ENCODE peak calls at places on chromosomes 3 and 15, in four cellular contexts. M is tibial artery, X is endothelial cell of umbilical vein, H is WERI-Rb-1. P is an unnamed sample. For H3K36me3 and H3K27me3, the result is how much of the 10 kb centered on the place peaks cover.

GRCh38 chr3:34012102-34012461 is 213.7 kb downstream of the PDCD6IP start:
- DNase-seq in M (no peak), X (peak), H (peak), P (peak)

GRCh38 chr3:173986861-173987410 is 589.4 kb downstream of the NLGN1 start:
- DNase-seq in M (no peak), X (no peak), H (no peak), P (no peak)

GRCh38 chr3:48199117-48199516 is 10.9 kb upstream of the CDC25A start:
- DNase-seq in M (no peak), X (no peak), H (no peak), P (no peak)

GRCh38 chr3:51712511-51712931 is 5.7 kb downstream of the GRM2 start:
- DNase-seq in M (peak), X (no peak), H (no peak), P (no peak)

GRCh38 chr3:24495334-24495994 is 814 bp upstream of the THRB start:
- DNase-seq in M (peak), X (no peak), H (peak), P (no peak)

GRCh38 chr3:111244760-111245159 is 173.1 kb downstream of the NECTIN3 start:
- DNase-seq in M (no peak), X (no peak), H (no peak), P (no peak)

GRCh38 chr3:81451611-81452010 is 309.8 kb downstream of the GBE1 start:
- DNase-seq in M (no peak), X (peak), H (no peak), P (no peak)

GRCh38 chr3:4754180-4755086 is 224.8 kb upstream of the BHLHE40 start:
- DNase-seq in M (no peak), X (no peak), H (no peak), P (no peak)

GRCh38 chr3:73609655-73610054 is 15.1 kb downstream of the PDZRN3 start:
- DNase-seq in M (no peak), X (no peak), H (no peak), P (no peak)

GRCh38 chr3:32975891-32976290 is 24.4 kb downstream of the CCR4 start:
- DNase-seq in M (no peak), X (no peak), H (no peak), P (no peak)

GRCh38 chr3:49377483-49377882 is 19.3 kb upstream of the GPX1 start:
- DNase-seq in M (no peak), X (no peak), H (no peak), P (no peak)

GRCh38 chr3:195059006-195059350 is 212.0 kb downstream of the XXYLT1 start:
- DNase-seq in M (no peak), X (peak), H (no peak), P (no peak)

GRCh38 chr3:194945508-194945907 is 259.8 kb downstream of the FAM43A start:
- DNase-seq in M (no peak), X (no peak), H (no peak), P (no peak)

GRCh38 chr15:61118885-61119284 is 110.2 kb downstream of the RORA start:
- DNase-seq in M (no peak), X (no peak), H (no peak), P (no peak)

GRCh38 chr3:130892759-130893239 is 1.1 kb upstream of the ATP2C1 start:
- DNase-seq in M (peak), X (no peak), H (peak), P (peak)

GRCh38 chr3:154098396-154098795 is 22.8 kb upstream of the ARHGEF26 start:
- DNase-seq in M (no peak), X (no peak), H (no peak), P (no peak)

DNA sequence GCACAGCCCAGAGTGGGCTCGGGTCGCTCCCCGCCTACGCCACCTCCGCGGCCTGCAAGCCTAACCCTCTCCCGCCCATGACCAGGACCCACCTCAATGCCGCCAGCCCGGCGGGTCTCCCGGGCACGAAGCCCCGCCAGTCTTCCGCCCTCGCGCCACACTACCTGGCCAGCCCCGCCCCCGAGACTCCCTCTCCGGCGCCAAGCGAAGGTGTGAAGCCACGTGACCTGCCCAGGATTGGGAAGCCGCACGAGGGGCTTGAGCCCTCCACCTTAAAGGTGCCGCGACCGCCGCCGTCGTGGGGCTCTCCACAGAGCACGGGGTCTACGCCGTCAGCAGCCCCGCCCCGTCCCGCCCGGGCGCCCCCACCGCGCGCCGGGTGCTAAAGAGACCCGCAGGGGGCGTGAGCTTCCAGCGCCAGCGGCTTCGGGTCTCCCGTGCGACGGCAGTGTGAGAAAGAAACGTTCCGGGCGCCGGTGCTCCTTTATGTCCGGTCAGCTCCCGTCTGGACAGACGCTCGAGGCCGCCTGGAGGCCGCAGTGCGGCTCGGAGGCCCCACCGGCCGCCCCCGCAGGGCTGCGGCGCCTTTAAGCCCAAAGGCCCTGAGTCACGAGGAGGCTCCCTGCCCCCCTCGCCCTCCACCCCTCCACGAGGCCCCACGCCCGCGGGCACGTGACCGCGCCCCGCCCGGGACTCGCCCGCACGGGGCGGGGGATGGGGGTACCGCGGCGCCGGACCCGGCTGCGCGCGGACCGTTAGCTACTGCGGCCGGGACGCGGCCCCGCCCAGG is at the start of gene CPEB1:
- DNase-seq in M (peak), X (no peak), H (peak), P (no peak)
- TF ChIP-seq CTCF in M (peak), X (no peak), H (peak), P (no peak)

DNA sequence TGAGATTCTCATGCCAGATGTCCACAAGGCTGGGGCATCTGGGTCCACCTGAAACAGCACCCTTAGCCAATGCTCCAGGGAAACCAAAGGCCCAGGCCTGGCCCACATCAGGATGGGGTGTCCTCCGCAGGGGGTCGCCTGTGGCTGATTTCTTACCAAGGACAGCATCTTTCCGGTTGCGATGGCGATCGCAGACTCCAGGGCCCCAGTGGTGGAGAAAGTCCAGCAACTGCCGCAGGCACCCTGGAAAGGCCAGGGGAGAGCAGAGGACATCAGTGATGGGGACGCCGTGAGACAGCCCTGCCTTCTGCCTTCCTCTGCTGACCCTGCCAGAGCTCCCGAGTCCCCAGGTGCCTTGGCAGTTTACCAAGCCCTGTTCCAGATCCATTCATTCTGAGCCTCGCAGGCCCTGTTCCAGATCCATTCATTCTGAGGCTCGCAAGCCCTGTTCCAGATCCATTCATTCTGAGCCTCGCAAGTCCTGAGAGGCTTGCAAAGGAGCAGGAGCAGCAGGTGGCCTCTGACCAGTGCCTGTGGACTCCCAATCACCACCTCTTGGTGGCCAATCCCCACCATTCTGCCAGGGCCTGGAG is 12.5 kb downstream of the CTSH start:
- DNase-seq in M (no peak), X (no peak), H (no peak), P (no peak)
- H3K36me3 ChIP-seq in M (under half), X (under half), H (under half), P (under half)

GRCh38 chr3:10532939-10533730 is 27.7 kb upstream of the ATP2B2 start:
- DNase-seq in M (no peak), X (no peak), H (no peak), P (no peak)
- H3K27me3 ChIP-seq in M (under half), X (under half), H (under half), P (under half)

DNA sequence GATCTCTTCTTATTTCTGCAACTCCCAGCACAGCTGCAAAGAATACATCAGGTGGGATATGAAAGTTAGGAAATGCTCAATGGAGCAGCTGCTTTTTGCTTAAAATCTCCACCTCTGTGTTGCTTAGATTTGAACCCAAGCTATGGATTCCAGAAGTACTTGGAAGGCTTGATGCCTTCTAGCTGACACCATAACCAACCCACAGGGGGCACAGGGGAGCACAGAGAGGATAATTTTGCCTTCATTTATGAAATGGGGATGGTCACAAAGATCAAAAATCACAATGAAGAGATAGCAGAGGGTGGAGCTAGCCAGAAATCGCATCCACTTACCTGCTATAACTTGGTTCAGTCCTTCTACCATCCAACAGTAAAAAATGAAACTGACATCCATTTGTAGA is 75.7 kb downstream of the DUT start:
- DNase-seq in M (no peak), X (no peak), H (no peak), P (no peak)
- TF ChIP-seq CTCF in M (no peak), X (peak), H (peak), P (no peak)